ENCODE peak calls at places on chromosomes 12 and 14, in six cellular contexts. I is foreskin fibroblast, R is stomach, K is tibial artery, Z is cardiac fibroblast, S is dorsolateral prefrontal cortex. L is an unnamed sample.

GRCh38 chr14:99649219-99649618 is 4.3 kb downstream of the HHIPL1 start:
- DNase-seq in Z (peak; percentile 34), I (peak; percentile 45), K (no peak), R (no peak), S (no peak), L (no peak)

GRCh38 chr12:28409892-28410291 is 219.6 kb downstream of the CCDC91 start:
- DNase-seq in R (no peak), S (no peak), I (peak; percentile 55), K (no peak), Z (peak; percentile 66), L (no peak)

GRCh38 chr12:76652402-76652801 is 92.8 kb upstream of the OSBPL8 start:
- DNase-seq in R (no peak), S (no peak), I (no peak), Z (no peak), K (no peak), L (no peak)

GRCh38 chr14:50677527-50678063 is 9.5 kb upstream of the SAV1 start:
- DNase-seq in I (peak; percentile 79), R (no peak), Z (peak; percentile 41), K (no peak), S (no peak), L (no peak)

GRCh38 chr12:57236224-57236924 is 6.9 kb downstream of the SHMT2 start:
- DNase-seq in R (no peak), K (no peak), Z (no peak), S (no peak), I (peak; percentile 29), L (no peak)

GRCh38 chr14:45426685-45427282 is 173.8 kb upstream of the MIS18BP1 start:
- DNase-seq in K (no peak), Z (peak; percentile 46), I (peak; percentile 53), S (no peak), R (no peak), L (peak; percentile 9)

GRCh38 chr12:95343461-95344230 is 126.0 kb downstream of the VEZT start:
- DNase-seq in Z (no peak), I (no peak), K (no peak), R (no peak), S (no peak), L (no peak)

GRCh38 chr12:125443316-125443715 is 378.1 kb downstream of the AACS start:
- DNase-seq in I (no peak), S (no peak), K (no peak), R (no peak), Z (no peak), L (no peak)

GRCh38 chr12:47801170-47801903 is 18.4 kb downstream of the HDAC7 start:
- DNase-seq in Z (peak; percentile 38), I (peak; percentile 53), S (no peak), R (no peak), K (peak; percentile 77), L (no peak)
- TF ChIP-seq CTCF in Z (peak; percentile 53), I (peak; percentile 30), S (no peak), R (no peak), K (no peak), L (no peak)

DNA sequence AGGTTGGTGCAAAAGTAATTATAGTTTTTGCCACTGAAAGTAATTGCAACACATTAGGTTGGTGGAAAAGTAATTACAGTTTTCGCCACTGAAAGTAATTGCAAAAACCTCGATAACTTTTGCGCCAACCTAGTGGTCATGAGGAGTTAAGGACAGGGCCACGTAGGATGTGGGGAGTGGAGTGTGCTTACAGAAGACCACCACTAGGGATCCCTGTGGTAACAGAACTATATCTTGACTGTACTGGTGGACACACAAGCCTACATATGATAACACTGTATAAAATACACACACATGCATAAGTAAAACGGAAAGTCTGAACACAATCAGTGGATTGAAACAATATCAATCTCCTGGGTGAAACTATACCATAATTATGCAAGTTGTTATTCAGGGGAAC is 187.4 kb upstream of the ABCD2 start:
- DNase-seq in R (no peak), S (no peak), K (no peak), Z (peak; percentile 32), I (no peak), L (peak; percentile 50)
- TF ChIP-seq CTCF in R (no peak), S (no peak), K (no peak), Z (peak; percentile 45), I (peak; percentile 7), L (peak; percentile 59)

DNA sequence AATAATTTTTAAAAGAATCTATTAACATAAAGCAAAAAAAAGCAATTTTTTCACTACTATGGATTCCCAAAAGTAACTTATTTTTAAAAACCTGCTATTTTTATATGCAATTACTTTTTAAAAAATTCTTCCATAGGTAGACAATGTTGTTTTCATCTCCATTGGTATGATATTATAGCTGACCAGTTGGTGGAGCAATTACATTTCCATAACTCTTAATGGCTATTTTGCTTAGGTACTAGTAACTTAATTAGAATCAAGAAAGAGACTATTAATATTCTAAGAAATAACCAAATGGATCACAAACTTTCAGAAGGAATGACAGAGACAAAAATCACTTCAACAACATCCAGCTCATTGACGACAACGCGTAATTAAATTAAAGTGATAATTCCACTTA is 64.7 kb upstream of the PTCSC3 start:
- DNase-seq in I (no peak), R (no peak), S (no peak), K (no peak), Z (peak; percentile 5), L (no peak)
- TF ChIP-seq CTCF in I (no peak), R (no peak), S (no peak), K (no peak), Z (no peak), L (no peak)

DNA sequence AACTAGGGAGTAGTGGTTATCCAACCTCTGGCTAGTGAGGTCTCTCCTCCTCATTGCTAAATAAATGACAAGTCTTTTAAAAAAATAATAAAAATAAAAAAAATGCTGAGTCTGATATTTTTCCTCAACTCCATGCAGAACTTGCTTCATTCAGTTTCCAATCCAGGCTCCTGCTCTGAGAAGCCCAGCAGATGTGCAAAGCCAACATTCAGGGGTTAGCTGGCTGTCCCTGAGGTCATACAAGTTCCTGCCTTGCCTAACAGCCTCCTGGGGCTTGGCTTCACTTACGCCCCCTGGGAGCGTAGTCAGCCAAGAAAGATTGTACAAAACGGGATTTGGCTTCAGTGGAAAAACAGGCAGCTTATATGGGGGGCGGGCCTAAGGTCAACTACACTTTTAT is 23.3 kb downstream of the RTRAF start:
- DNase-seq in R (no peak), S (no peak), Z (peak; percentile 95), K (peak; percentile 79), I (peak; percentile 83), L (no peak)
- TF ChIP-seq CTCF in R (no peak), S (no peak), Z (no peak), K (no peak), I (no peak), L (no peak)

GRCh38 chr12:124026755-124027745 is 54.0 kb downstream of the ZNF664 start:
- DNase-seq in K (no peak), S (no peak), Z (no peak), I (peak; percentile 61), R (no peak), L (no peak)
- TF ChIP-seq CTCF in K (no peak), S (no peak), Z (no peak), I (no peak), R (no peak), L (no peak)

GRCh38 chr12:109944975-109945374 is 44.9 kb downstream of the TCHP start:
- DNase-seq in I (peak; percentile 64), Z (peak; percentile 35), K (no peak), S (no peak), R (no peak), L (peak; percentile 67)
- TF ChIP-seq CTCF in I (no peak), Z (peak; percentile 3), K (no peak), S (no peak), R (no peak), L (peak; percentile 43)

GRCh38 chr14:91520138-91520537 is 10.0 kb upstream of the PPP4R3A start:
- DNase-seq in Z (no peak), K (no peak), R (no peak), S (no peak), I (no peak), L (no peak)

GRCh38 chr14:91521058-91521721 is 11.1 kb upstream of the PPP4R3A start:
- DNase-seq in R (no peak), K (no peak), Z (no peak), S (no peak), I (no peak), L (no peak)

GRCh38 chr14:91519239-91520036 is 9.3 kb upstream of the PPP4R3A start:
- DNase-seq in R (no peak), K (no peak), Z (no peak), I (no peak), S (no peak), L (no peak)

GRCh38 chr14:91523972-91524371 is 13.9 kb upstream of the PPP4R3A start:
- DNase-seq in I (no peak), K (no peak), R (no peak), Z (no peak), S (no peak), L (no peak)
- TF ChIP-seq CTCF in I (no peak), K (no peak), R (no peak), Z (no peak), S (no peak), L (peak; percentile 11)

GRCh38 chr12:119666900-119667576 is 895 bp upstream of the PRKAB1 start:
- DNase-seq in I (no peak), R (no peak), Z (no peak), K (no peak), S (no peak), L (no peak)
- TF ChIP-seq CTCF in I (no peak), R (no peak), Z (no peak), K (no peak), S (no peak), L (no peak)

GRCh38 chr12:122306407-122306806 is 40.1 kb upstream of the VPS33A start:
- DNase-seq in Z (no peak), R (no peak), S (no peak), K (no peak), I (no peak), L (no peak)
- TF ChIP-seq CTCF in Z (no peak), R (no peak), S (no peak), K (no peak), I (no peak), L (peak; percentile 46)